ENCODE peak calls at places on chromosome 20, in seven cellular contexts. Y is H4; H is posterior cingulate gyrus; M is stimulated activated CD4-positive, alpha-beta T cell treated with anti-CD3 and anti-CD28 coated beads, Interleukin-1b, Interleukin-23, amount 100 ng/mL, for 24 hours; E is T-helper 9 cell; V is SJCRH30; Q is H1. J is an unnamed sample.

GRCh38 chr20:52269327-52269726 is 77.7 kb upstream of the ZFP64 start:
- DNase-seq in Y (peak; percentile 64), H (no peak), M (no peak), E (no peak), V (peak; percentile 72), Q (no peak), J (no peak)

GRCh38 chr20:12306107-12306506 is 388.4 kb downstream of the BTBD3 start:
- DNase-seq in Y (no peak), H (no peak), M (no peak), E (no peak), V (no peak), Q (no peak), J (no peak)

GRCh38 chr20:24742989-24743388 is 206.1 kb upstream of the CST7 start:
- DNase-seq in Y (no peak), H (no peak), M (no peak), E (no peak), V (no peak), Q (no peak), J (no peak)

GRCh38 chr20:37407117-37407566 is 61.2 kb downstream of the SRC start:
- DNase-seq in Y (no peak), H (no peak), M (no peak), E (no peak), V (no peak), Q (no peak), J (no peak)

GRCh38 chr20:1376453-1377270 is 16.2 kb downstream of the FKBP1A start:
- DNase-seq in Y (no peak), H (no peak), M (no peak), E (no peak), V (no peak), Q (no peak), J (no peak)

GRCh38 chr20:59816146-59816743 is 117.2 kb downstream of the SYCP2 start:
- DNase-seq in Y (no peak), H (no peak), M (no peak), E (no peak), V (no peak), Q (no peak), J (peak; percentile 11)

GRCh38 chr20:49505518-49505917 is 23.1 kb upstream of the KCNB1 start:
- DNase-seq in Y (peak; percentile 36), H (peak; percentile 44), M (no peak), E (no peak), V (peak; percentile 80), Q (no peak), J (no peak)

GRCh38 chr20:53162251-53162835 is 190.2 kb downstream of the TSHZ2 start:
- DNase-seq in Y (peak; percentile 84), H (no peak), M (no peak), E (no peak), V (peak; percentile 19), Q (no peak), J (no peak)

GRCh38 chr20:56554869-56555268 is 21.8 kb downstream of the FAM209B start:
- DNase-seq in Y (peak; percentile 98), H (no peak), M (no peak), E (no peak), V (peak; percentile 77), Q (no peak), J (no peak)

GRCh38 chr20:1825492-1825891 is 69.7 kb upstream of the SIRPA start:
- DNase-seq in Y (no peak), H (no peak), M (no peak), E (no peak), V (no peak), Q (no peak), J (no peak)

GRCh38 chr20:63292292-63292701 is 689 bp upstream of the COL20A1 start:
- DNase-seq in Y (no peak), H (no peak), M (no peak), E (no peak), V (no peak), Q (no peak), J (no peak)

GRCh38 chr20:59063358-59064213 is 21.0 kb upstream of the PRELID3B start:
- DNase-seq in Y (peak; percentile 73), H (no peak), M (no peak), E (no peak), V (peak; percentile 61), Q (no peak), J (no peak)

GRCh38 chr20:47719211-47719610 is 66.1 kb downstream of the SULF2 start:
- DNase-seq in Y (no peak), H (no peak), M (no peak), E (no peak), V (no peak), Q (no peak), J (no peak)

GRCh38 chr20:13034936-13035335 is 26.2 kb downstream of the SPTLC3 start:
- DNase-seq in Y (no peak), H (no peak), M (no peak), E (no peak), V (no peak), Q (no peak), J (no peak)

GRCh38 chr20:57266251-57267157 is at the start of gene BMP7:
- DNase-seq in Y (peak; percentile 28), H (peak; percentile 64), M (no peak), E (no peak), V (peak; percentile 72), Q (no peak), J (no peak)

J was measured in mesothelial cell of epicardium.